ENCODE peak calls at places on chromosomes 1 and 21, in six cellular contexts. W, K, A, U, E and H are unnamed samples. For H3K27me3, the result is how much of the 10 kb centered on the place peaks cover.

GRCh38 chr1:196115641-196116040 is 492.6 kb downstream of the KCNT2 start:
- DNase-seq in E (no peak), U (no peak), W (peak), A (peak), K (no peak), H (no peak)

GRCh38 chr1:230399321-230400006 is 26.7 kb downstream of the PGBD5 start:
- DNase-seq in U (peak), K (no peak), E (no peak), A (no peak), W (no peak), H (no peak)

GRCh38 chr1:86018311-86018923 is 138.2 kb downstream of the COL24A1 start:
- DNase-seq in A (no peak), K (no peak), W (peak), U (no peak), E (no peak), H (no peak)

GRCh38 chr21:39204134-39204533 is 20.9 kb upstream of the PSMG1 start:
- DNase-seq in E (no peak), A (no peak), W (peak), K (no peak), U (no peak), H (no peak)

GRCh38 chr21:42039911-42040351 is 29.8 kb upstream of the ZBTB21 start:
- DNase-seq in U (no peak), W (peak), E (no peak), K (no peak), A (no peak), H (no peak)

GRCh38 chr1:212034516-212035122 is 738 bp downstream of the INTS7 start:
- DNase-seq in K (no peak), A (no peak), W (no peak), E (no peak), U (no peak), H (no peak)

GRCh38 chr1:183318433-183318832 is 99.7 kb downstream of the NMNAT2 start:
- DNase-seq in K (no peak), A (peak), E (peak), U (peak), W (peak), H (peak)

GRCh38 chr1:3115275-3116149 is 46.5 kb downstream of the PRDM16 start:
- DNase-seq in U (no peak), W (no peak), K (no peak), A (no peak), E (no peak), H (no peak)

GRCh38 chr1:45359882-45360513 is 19.8 kb upstream of the MUTYH start:
- DNase-seq in U (no peak), A (no peak), K (peak), W (peak), E (peak), H (no peak)

GRCh38 chr1:243434594-243434993 is 178.8 kb downstream of the SDCCAG8 start:
- DNase-seq in W (no peak), A (no peak), E (no peak), K (no peak), U (no peak), H (no peak)

GRCh38 chr1:33455537-33456301 is 16.7 kb upstream of the ZSCAN20 start:
- DNase-seq in E (peak), K (no peak), U (no peak), A (no peak), W (peak), H (peak)

GRCh38 chr21:38310619-38311018 is 53.8 kb downstream of the KCNJ15 start:
- DNase-seq in E (no peak), A (no peak), W (peak), K (no peak), U (no peak), H (no peak)

GRCh38 chr1:37945743-37946702 is 830 bp downstream of the INPP5B start:
- DNase-seq in K (no peak), A (peak), E (peak), U (no peak), W (peak), H (no peak)

GRCh38 chr21:42980959-42981523 is 6.7 kb downstream of the PKNOX1 start:
- DNase-seq in K (no peak), E (no peak), U (no peak), A (no peak), W (no peak), H (no peak)

GRCh38 chr1:185695299-185695698 is 38.9 kb upstream of the HMCN1 start:
- DNase-seq in K (no peak), W (peak), U (no peak), A (no peak), E (no peak), H (no peak)

GRCh38 chr1:152957561-152957960 is 10.6 kb downstream of the SPRR5 start:
- DNase-seq in E (no peak), U (no peak), W (no peak), K (no peak), A (no peak), H (no peak)

GRCh38 chr1:25692560-25692959 is 76.0 kb downstream of the MAN1C1 start:
- DNase-seq in K (no peak), W (no peak), E (no peak), U (no peak), A (no peak), H (no peak)

GRCh38 chr1:223089250-223089649 is 53.8 kb downstream of the TLR5 start:
- DNase-seq in A (no peak), K (no peak), E (no peak), W (no peak), U (no peak), H (no peak)

GRCh38 chr21:41171210-41171609 is 3.2 kb downstream of the BACE2 start:
- DNase-seq in W (no peak), A (no peak), E (no peak), U (peak), K (no peak), H (no peak)

GRCh38 chr1:203270448-203270847 is 34.9 kb upstream of the BTG2 start:
- DNase-seq in U (no peak), A (no peak), W (no peak), K (no peak), E (no peak), H (no peak)

GRCh38 chr1:183957216-183957830 is 80.2 kb downstream of the COLGALT2 start:
- DNase-seq in U (no peak), W (no peak), A (no peak), K (no peak), E (no peak), H (no peak)

GRCh38 chr1:9367806-9368205 is 75.1 kb downstream of the SPSB1 start:
- DNase-seq in K (no peak), W (no peak), U (no peak), A (no peak), E (no peak), H (no peak)

GRCh38 chr1:194028002-194028401 is 841.6 kb upstream of the B3GALT2 start:
- DNase-seq in A (no peak), U (no peak), K (no peak), W (no peak), E (no peak), H (no peak)

GRCh38 chr1:229454056-229454455 is 20.2 kb upstream of the ACTA1 start:
- DNase-seq in A (no peak), W (no peak), E (no peak), K (no peak), U (no peak), H (no peak)

GRCh38 chr1:147539122-147539575 is 2.2 kb upstream of the BCL9 start:
- DNase-seq in U (no peak), K (no peak), W (peak), A (no peak), E (peak), H (no peak)

GRCh38 chr1:39590546-39590945 is 14.0 kb upstream of the PABPC4 start:
- DNase-seq in K (no peak), A (no peak), E (no peak), U (no peak), W (peak), H (no peak)

DNA sequence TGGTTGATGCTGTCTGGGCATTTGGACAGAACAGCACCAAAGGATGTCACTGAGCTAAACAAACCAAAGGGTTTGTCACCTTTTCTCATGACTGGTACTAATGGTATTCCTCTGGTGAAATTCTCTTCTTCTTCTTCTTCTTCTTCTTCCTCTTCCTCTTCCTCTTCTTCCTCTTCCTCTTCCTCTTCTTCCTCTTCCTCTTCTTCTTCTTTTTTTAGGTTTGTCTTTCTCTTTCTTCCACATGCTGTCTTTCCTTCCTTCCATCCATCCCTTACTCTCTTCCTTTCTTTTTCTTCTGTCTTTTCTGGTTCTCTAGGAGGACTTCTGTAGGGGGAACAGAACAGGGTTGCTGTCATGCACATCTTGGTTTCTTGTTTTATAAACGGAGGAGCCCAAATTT is 9.3 kb upstream of the IGFN1 start:
- DNase-seq in W (no peak), A (no peak), E (no peak), U (no peak), K (no peak), H (no peak)
- H3K27me3 ChIP-seq in W (under half), A (under half), E (under half), U (under half), K (under half), H (under half)

GRCh38 chr1:180230416-180230790 is 339 bp downstream of the LHX4 start:
- DNase-seq in K (no peak), W (no peak), A (no peak), E (no peak), U (no peak), H (peak)

GRCh38 chr1:180227843-180228647 is 2.0 kb upstream of the LHX4 start:
- DNase-seq in W (no peak), U (no peak), A (no peak), E (no peak), K (no peak), H (no peak)

GRCh38 chr1:180230791-180231505 is 884 bp downstream of the LHX4 start:
- DNase-seq in K (no peak), A (no peak), U (no peak), E (no peak), W (peak), H (peak)

GRCh38 chr1:180228648-180229482 is 1.2 kb upstream of the LHX4 start:
- DNase-seq in E (no peak), U (no peak), W (peak), A (no peak), K (no peak), H (peak)

DNA sequence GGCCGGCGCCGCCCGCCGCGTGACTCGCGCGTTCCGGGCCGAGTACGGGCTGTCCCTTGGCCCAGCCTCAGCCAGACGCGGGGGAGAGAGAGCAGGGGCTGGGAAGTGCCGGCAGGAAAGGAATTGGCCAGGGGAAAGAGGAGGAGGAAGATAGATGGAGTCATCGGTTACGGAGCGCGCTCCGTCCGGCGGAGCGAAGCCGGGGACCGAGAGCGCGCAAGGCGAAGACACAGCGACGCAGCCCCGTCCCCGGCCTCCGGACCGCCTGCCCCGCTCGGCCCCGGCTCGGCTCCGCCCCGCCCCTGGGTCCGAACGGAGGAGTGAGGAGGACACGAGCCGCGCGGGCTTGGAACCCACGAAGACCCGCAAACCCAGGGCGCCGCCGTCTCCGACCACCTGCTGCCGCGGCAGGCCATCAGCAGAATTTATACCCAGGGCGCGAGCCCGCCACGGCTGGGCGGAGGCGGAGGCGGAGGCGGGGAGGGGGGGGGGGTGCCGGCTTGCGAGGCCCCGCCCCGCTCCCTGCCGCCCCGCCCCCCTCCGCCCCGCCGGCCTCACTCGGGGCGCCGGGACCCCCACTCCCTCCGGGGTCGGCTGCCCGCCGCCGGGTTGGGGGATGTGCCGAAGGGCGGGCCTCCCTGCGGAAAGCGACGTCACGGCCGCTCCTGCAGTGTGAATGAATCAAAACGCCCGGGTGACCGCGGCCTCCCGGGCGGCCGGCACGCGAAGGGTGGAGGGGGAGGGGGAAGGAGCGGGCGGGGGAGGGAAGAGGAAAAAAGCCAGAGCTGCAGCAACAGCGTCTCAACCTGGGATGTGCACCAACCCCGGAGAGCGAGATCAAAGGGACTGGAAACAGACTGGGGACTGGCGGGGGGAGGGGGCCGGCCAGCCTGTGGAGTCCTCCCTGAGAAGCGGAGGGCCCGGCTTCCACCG is at the start of gene LHX4:
- DNase-seq in E (no peak), A (no peak), U (peak), K (no peak), W (peak), H (peak)
- H3K27me3 ChIP-seq in E (half or more), A (under half), U (under half), K (under half), W (half or more), H (under half)

DNA sequence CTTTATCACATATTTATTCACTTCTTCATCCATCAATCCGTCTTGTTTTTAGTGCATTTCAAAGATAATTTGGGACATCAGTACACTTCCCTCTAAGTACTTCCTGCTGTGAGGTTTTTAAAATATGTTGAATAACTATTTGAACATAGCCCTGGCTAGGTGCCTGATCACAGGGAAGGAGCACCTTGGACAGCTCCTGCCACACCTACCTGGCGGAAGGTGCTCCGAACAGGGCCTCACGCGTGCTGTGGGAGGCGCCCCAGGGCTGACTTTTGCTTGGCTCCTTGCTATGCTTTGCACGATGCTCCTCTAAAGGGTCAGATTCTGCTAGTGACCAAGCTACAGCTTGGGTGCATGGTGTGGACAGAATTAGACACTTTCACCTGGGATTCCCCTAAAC is 4.9 kb upstream of the ATXN7L2 start:
- DNase-seq in W (no peak), K (no peak), A (no peak), U (no peak), E (peak), H (no peak)
- H3K27me3 ChIP-seq in W (under half), K (under half), A (under half), U (under half), E (under half), H (under half)

DNA sequence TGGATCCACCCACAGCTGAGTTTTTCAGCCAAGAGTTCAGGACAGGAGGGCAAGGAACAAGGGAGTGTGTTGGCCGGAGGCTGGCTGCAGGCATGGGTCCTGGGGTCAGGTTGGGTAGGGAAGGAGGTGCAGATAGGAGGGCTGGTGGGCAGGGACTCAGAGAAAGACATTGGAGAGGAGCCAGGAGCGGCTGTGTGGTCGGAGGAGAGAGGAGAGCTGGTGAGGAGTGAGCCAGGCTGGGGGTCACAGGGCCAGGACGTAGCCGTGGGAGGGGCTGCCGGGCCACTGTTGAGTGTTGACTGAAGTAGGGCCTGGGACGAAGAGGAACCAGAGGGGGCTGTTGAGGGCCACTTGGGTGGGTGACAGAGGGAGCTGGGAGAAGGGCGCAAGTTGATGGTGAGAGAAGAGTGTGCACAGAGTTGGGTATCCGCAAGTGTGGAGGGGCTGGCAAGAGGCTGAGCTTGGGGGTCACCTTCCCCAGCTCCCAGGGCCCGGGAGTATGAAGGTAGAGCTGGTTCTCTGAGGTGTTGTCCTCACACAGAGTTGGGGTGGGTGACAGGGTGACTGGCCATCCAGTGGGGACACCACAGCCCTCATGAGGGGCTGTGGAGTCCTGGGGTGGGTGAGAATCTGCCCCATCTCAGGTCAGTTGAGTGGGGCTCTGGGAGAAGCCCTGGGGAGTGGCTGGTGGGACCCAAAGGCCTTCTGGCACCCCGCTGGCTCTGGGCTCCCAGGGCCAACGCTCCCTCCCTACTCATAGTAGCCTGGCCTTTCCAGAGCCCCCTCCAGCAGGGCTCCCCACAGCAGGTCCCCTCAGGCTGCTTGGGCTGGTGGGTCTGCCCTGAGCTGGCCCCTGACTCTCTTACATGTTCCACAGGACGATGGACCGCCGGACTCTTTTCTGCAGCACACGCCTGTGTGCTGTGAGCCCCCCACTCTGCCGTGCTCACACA is 21.9 kb downstream of the PODN start:
- DNase-seq in U (peak), A (no peak), K (no peak), E (no peak), W (no peak), H (no peak)
- H3K27me3 ChIP-seq in U (under half), A (under half), K (under half), E (under half), W (under half), H (under half)

GRCh38 chr1:159185121-159185520 is 13.7 kb downstream of the CADM3 start:
- DNase-seq in W (no peak), E (no peak), A (no peak), K (no peak), U (no peak), H (no peak)

GRCh38 chr1:159190441-159190840 is 14.2 kb upstream of the ACKR1 start:
- DNase-seq in W (no peak), U (no peak), A (no peak), E (no peak), K (no peak), H (no peak)

GRCh38 chr1:159184201-159184600 is 12.8 kb downstream of the CADM3 start:
- DNase-seq in A (no peak), E (no peak), W (no peak), K (no peak), U (no peak), H (no peak)

GRCh38 chr1:159188375-159188788 is 16.3 kb upstream of the ACKR1 start:
- DNase-seq in K (no peak), A (no peak), U (no peak), E (peak), W (peak), H (peak)

DNA sequence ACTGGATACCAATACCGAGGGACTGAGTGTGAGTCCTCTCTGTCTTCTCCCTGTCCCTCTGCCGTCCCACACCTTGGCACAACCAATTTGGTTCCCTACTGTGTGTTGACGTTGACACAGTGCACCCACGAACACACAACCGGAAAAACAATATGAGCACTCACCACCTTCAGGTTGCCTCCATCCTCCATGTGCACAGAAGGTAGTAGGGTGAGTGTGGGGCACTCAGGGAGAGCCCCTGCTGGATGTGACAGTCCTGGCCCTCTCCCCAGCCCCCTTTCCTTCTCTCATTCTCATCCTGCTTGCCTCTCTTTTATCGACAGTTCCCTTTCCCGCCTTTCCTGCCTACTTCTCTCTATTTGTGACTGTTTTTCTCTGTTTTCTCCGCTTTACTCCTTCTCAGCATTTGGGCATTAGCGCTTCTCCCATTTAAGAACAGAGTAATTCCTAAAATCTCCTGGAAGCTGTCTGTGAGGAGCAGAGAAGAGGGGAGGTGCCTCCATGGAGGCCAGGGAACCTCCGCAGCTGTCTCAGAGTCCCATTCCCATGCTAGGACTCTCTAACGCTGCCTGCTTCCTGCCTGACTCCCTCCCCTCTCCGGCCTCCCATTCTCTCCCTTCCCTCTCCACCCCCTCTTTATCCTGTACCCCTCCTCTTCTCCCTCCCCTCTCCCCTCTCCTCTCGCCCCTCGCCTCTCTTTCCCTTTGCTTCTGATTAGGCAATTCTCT is 16.4 kb downstream of the CADM3 start:
- DNase-seq in A (no peak), W (no peak), U (no peak), E (no peak), K (no peak), H (no peak)
- H3K27me3 ChIP-seq in A (under half), W (under half), U (under half), E (under half), K (under half), H (under half)

GRCh38 chr1:92484472-92485373 is 2.0 kb downstream of the GFI1 start:
- DNase-seq in W (peak), K (peak), U (peak), E (no peak), A (no peak), H (peak)
- H3K27me3 ChIP-seq in W (half or more), K (under half), U (under half), E (half or more), A (under half), H (under half)

GRCh38 chr1:6110326-6110725 is 64.6 kb downstream of the KCNAB2 start:
- DNase-seq in K (no peak), A (no peak), W (no peak), E (no peak), U (no peak), H (no peak)
- H3K27me3 ChIP-seq in K (under half), A (under half), W (under half), E (under half), U (under half), H (under half)

GRCh38 chr1:55746710-55747109 is 531.5 kb upstream of the USP24 start:
- DNase-seq in K (no peak), E (no peak), W (no peak), U (no peak), A (no peak), H (no peak)
- H3K27me3 ChIP-seq in K (under half), E (under half), W (under half), U (under half), A (under half), H (under half)